ENCODE peak calls at places on chromosome 13, in ten cellular contexts. One of them, this sample, is unnamed.

GRCh38 chr13:112957295-112957677 is 11.7 kb upstream of the MCF2L start:
- DNase-seq in lower lobe of right lung: no peak
- DNase-seq in dorsolateral prefrontal cortex: no peak
- DNase-seq in AG09309: no peak
- DNase-seq in iPS-NIHi11: no peak
- DNase-seq in HCT116: no peak
- DNase-seq in erythroblast: no peak
- DNase-seq in mesothelial cell of epicardium: no peak
- DNase-seq in naive thymus-derived CD8-positive, alpha-beta T cell: no peak
- DNase-seq in left ventricle myocardium superior: no peak
- DNase-seq in this sample: no peak

GRCh38 chr13:23443878-23444277 is 10.4 kb upstream of the SACS start:
- DNase-seq in dorsolateral prefrontal cortex: no peak
- DNase-seq in left ventricle myocardium superior: no peak
- DNase-seq in AG09309: no peak
- DNase-seq in iPS-NIHi11: no peak
- DNase-seq in erythroblast: no peak
- DNase-seq in mesothelial cell of epicardium: no peak
- DNase-seq in lower lobe of right lung: no peak
- DNase-seq in naive thymus-derived CD8-positive, alpha-beta T cell: no peak
- DNase-seq in HCT116: no peak
- DNase-seq in this sample: no peak

GRCh38 chr13:20161951-20162300 is 1.1 kb upstream of the GJA3 start:
- DNase-seq in AG09309: no peak
- DNase-seq in dorsolateral prefrontal cortex: no peak
- DNase-seq in left ventricle myocardium superior: no peak
- DNase-seq in HCT116: no peak
- DNase-seq in erythroblast: no peak
- DNase-seq in iPS-NIHi11: no peak
- DNase-seq in naive thymus-derived CD8-positive, alpha-beta T cell: no peak
- DNase-seq in lower lobe of right lung: no peak
- DNase-seq in mesothelial cell of epicardium: no peak
- DNase-seq in this sample: no peak

GRCh38 chr13:21668665-21669599 is 1.9 kb upstream of the FGF9 start:
- DNase-seq in mesothelial cell of epicardium: no peak
- DNase-seq in naive thymus-derived CD8-positive, alpha-beta T cell: peak
- DNase-seq in HCT116: no peak
- DNase-seq in iPS-NIHi11: peak
- DNase-seq in lower lobe of right lung: no peak
- DNase-seq in left ventricle myocardium superior: peak
- DNase-seq in dorsolateral prefrontal cortex: peak
- DNase-seq in AG09309: no peak
- DNase-seq in erythroblast: no peak
- DNase-seq in this sample: peak

GRCh38 chr13:41352935-41353801 is 42.1 kb downstream of the NAA16 start:
- DNase-seq in mesothelial cell of epicardium: no peak
- DNase-seq in dorsolateral prefrontal cortex: no peak
- DNase-seq in left ventricle myocardium superior: no peak
- DNase-seq in naive thymus-derived CD8-positive, alpha-beta T cell: peak
- DNase-seq in erythroblast: peak
- DNase-seq in AG09309: no peak
- DNase-seq in lower lobe of right lung: no peak
- DNase-seq in iPS-NIHi11: peak
- DNase-seq in HCT116: peak
- DNase-seq in this sample: peak

GRCh38 chr13:113962975-113963374 is 10.9 kb downstream of the C13orf46 start:
- DNase-seq in mesothelial cell of epicardium: no peak
- DNase-seq in left ventricle myocardium superior: peak
- DNase-seq in HCT116: no peak
- DNase-seq in lower lobe of right lung: peak
- DNase-seq in erythroblast: no peak
- DNase-seq in dorsolateral prefrontal cortex: no peak
- DNase-seq in iPS-NIHi11: no peak
- DNase-seq in naive thymus-derived CD8-positive, alpha-beta T cell: no peak
- DNase-seq in AG09309: no peak
- DNase-seq in this sample: no peak

GRCh38 chr13:22812793-22813192 is 368.0 kb upstream of the SGCG start:
- DNase-seq in erythroblast: no peak
- DNase-seq in naive thymus-derived CD8-positive, alpha-beta T cell: no peak
- DNase-seq in left ventricle myocardium superior: peak
- DNase-seq in dorsolateral prefrontal cortex: no peak
- DNase-seq in iPS-NIHi11: no peak
- DNase-seq in AG09309: no peak
- DNase-seq in HCT116: no peak
- DNase-seq in mesothelial cell of epicardium: no peak
- DNase-seq in lower lobe of right lung: no peak
- DNase-seq in this sample: peak

GRCh38 chr13:39401756-39402155 is 201.2 kb downstream of the LHFPL6 start:
- DNase-seq in left ventricle myocardium superior: no peak
- DNase-seq in dorsolateral prefrontal cortex: no peak
- DNase-seq in HCT116: no peak
- DNase-seq in naive thymus-derived CD8-positive, alpha-beta T cell: no peak
- DNase-seq in AG09309: no peak
- DNase-seq in mesothelial cell of epicardium: no peak
- DNase-seq in iPS-NIHi11: no peak
- DNase-seq in erythroblast: peak
- DNase-seq in lower lobe of right lung: no peak
- DNase-seq in this sample: no peak

GRCh38 chr13:26839682-26840081 is 79.1 kb upstream of the GPR12 start:
- DNase-seq in naive thymus-derived CD8-positive, alpha-beta T cell: no peak
- DNase-seq in iPS-NIHi11: no peak
- DNase-seq in left ventricle myocardium superior: no peak
- DNase-seq in erythroblast: no peak
- DNase-seq in AG09309: no peak
- DNase-seq in dorsolateral prefrontal cortex: no peak
- DNase-seq in mesothelial cell of epicardium: no peak
- DNase-seq in lower lobe of right lung: no peak
- DNase-seq in HCT116: no peak
- DNase-seq in this sample: no peak

GRCh38 chr13:60759499-60759898 is 362.5 kb downstream of the TDRD3 start:
- DNase-seq in iPS-NIHi11: peak
- DNase-seq in lower lobe of right lung: no peak
- DNase-seq in mesothelial cell of epicardium: no peak
- DNase-seq in left ventricle myocardium superior: no peak
- DNase-seq in dorsolateral prefrontal cortex: no peak
- DNase-seq in erythroblast: peak
- DNase-seq in HCT116: no peak
- DNase-seq in naive thymus-derived CD8-positive, alpha-beta T cell: no peak
- DNase-seq in AG09309: no peak
- DNase-seq in this sample: peak

GRCh38 chr13:78816592-78816991 is 157.6 kb upstream of the OBI1 start:
- DNase-seq in dorsolateral prefrontal cortex: no peak
- DNase-seq in mesothelial cell of epicardium: no peak
- DNase-seq in erythroblast: no peak
- DNase-seq in AG09309: no peak
- DNase-seq in lower lobe of right lung: no peak
- DNase-seq in iPS-NIHi11: no peak
- DNase-seq in HCT116: no peak
- DNase-seq in left ventricle myocardium superior: no peak
- DNase-seq in naive thymus-derived CD8-positive, alpha-beta T cell: no peak
- DNase-seq in this sample: no peak

GRCh38 chr13:101512650-101513049 is 60.2 kb downstream of the ITGBL1 start:
- DNase-seq in naive thymus-derived CD8-positive, alpha-beta T cell: no peak
- DNase-seq in left ventricle myocardium superior: no peak
- DNase-seq in mesothelial cell of epicardium: no peak
- DNase-seq in lower lobe of right lung: no peak
- DNase-seq in dorsolateral prefrontal cortex: no peak
- DNase-seq in erythroblast: no peak
- DNase-seq in iPS-NIHi11: no peak
- DNase-seq in HCT116: no peak
- DNase-seq in AG09309: no peak
- DNase-seq in this sample: no peak